ENCODE peak calls at places on chromosomes 1 and 21, in seven cellular contexts. D is upper lobe of right lung, N is AG04449, J is cardiac muscle cell, H is RWPE1, F is body of pancreas, W is ascending aorta. U is an unnamed sample.

GRCh38 chr1:21801100-21801499 is 11.0 kb upstream of the LDLRAD2 start:
- DNase-seq in D (no peak), N (no peak), J (no peak), H (peak; percentile 77), F (no peak), W (no peak), U (no peak)

GRCh38 chr1:217134857-217135568 is 411.8 kb upstream of the ESRRG start:
- DNase-seq in D (no peak), N (no peak), J (peak; percentile 18), H (peak; percentile 4), F (peak; percentile 20), W (no peak), U (no peak)

GRCh38 chr1:201319631-201320030 is 36.3 kb downstream of the PKP1 start:
- DNase-seq in D (peak; percentile 15), N (no peak), J (no peak), H (no peak), F (no peak), W (no peak), U (no peak)

GRCh38 chr1:16088996-16089395 is 15.5 kb upstream of the FAM131C start:
- DNase-seq in D (no peak), N (no peak), J (peak; percentile 89), H (peak; percentile 78), F (peak; percentile 9), W (no peak), U (no peak)

GRCh38 chr1:187067160-187067559 is 238.4 kb downstream of the PLA2G4A start:
- DNase-seq in D (no peak), N (no peak), J (no peak), H (no peak), F (no peak), W (no peak), U (no peak)

GRCh38 chr1:27306892-27307850 is 14.8 kb upstream of the TMEM222 start:
- DNase-seq in D (peak; percentile 46), N (no peak), J (no peak), H (no peak), F (no peak), W (no peak), U (no peak)

GRCh38 chr1:29236993-29237905 is 927 bp downstream of the PTPRU start:
- DNase-seq in D (peak; percentile 85), N (no peak), J (peak; percentile 75), H (no peak), F (peak; percentile 50), W (no peak), U (peak; percentile 33)

GRCh38 chr21:38942617-38943245 is 137.0 kb downstream of the ETS2 start:
- DNase-seq in D (no peak), N (no peak), J (no peak), H (no peak), F (no peak), W (no peak), U (no peak)

GRCh38 chr1:48878191-48878940 is 101.7 kb upstream of the BEND5 start:
- DNase-seq in D (no peak), N (peak; percentile 82), J (peak; percentile 87), H (peak; percentile 67), F (no peak), W (no peak), U (no peak)

GRCh38 chr1:75132421-75133381 is 1.5 kb upstream of the LHX8 start:
- DNase-seq in D (no peak), N (no peak), J (no peak), H (no peak), F (no peak), W (no peak), U (no peak)
- TF ChIP-seq CTCF in D (no peak), N (no peak), J (no peak), H (no peak), F (no peak), W (no peak), U (no peak)

DNA sequence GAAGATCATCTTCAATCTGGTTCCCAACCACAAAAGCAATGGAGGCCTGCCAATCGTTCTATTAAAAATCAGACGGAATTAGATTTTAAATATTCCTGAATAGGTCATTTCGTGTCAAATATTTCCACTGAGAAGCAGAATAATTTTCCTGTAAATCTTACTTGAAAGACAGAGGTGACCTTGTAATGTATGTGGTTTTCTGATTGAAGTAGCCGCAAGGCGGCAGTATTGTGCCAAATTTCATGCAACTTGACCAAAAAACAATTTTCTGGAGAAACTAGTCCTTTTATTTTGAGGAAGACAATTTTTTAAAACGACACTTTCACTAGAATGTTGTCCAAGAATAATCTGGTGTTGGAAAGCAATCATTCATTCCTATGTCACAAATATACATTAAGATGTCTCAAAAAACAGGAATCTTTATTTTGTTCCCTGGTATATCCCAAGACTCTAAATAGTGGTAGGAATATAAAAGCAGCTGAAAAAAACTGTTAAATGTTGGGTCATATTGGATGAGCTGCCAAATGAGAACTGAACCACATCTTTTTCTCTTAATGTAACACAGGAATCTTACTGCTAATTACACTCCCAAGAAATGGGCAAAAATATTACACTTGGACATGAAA is 33.6 kb downstream of the SPAG17 start:
- DNase-seq in D (no peak), N (no peak), J (peak; percentile 78), H (peak; percentile 18), F (peak; percentile 78), W (no peak), U (peak; percentile 55)
- TF ChIP-seq CTCF in D (peak; percentile 66), N (peak; percentile 56), J (peak; percentile 80), H (peak; percentile 74), F (peak; percentile 68), W (no peak), U (no peak)

DNA sequence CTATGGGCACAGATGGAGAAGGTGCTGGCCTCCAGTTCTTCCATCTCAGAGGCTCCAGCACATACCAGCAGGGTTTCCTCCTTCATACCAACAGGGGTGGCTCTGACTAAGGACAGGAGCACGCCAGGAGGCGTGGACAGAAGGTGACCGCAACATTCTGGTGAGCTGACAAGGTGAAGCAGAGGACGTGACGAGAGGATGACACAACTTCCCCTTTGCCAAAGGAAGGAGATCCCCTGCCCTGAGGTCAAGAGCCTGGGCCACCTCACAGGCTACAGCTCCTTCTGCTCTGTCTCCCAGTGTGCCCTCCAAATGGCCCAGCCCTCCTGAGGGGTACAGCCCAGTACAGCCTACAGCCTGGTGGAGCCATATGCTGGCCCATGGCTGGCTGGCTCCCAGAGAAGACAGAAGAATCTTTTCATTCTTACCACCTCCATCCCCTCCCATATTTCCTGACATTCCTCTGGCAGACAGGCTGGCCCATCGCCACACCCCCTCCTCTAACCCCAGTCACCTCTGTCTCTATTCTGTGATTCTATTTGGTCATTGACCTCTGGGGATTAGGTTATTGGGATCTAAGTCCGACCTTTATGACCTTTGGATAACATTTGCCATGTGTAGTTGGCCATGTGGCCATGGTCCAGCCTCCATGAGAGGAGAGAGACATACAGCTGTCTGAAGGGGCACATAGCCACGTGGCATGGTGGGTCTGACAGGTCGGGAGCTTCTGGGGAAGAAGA is 5.1 kb upstream of the LAMB3 start:
- DNase-seq in D (no peak), N (no peak), J (no peak), H (peak; percentile 57), F (no peak), W (no peak), U (no peak)
- TF ChIP-seq CTCF in D (no peak), N (no peak), J (no peak), H (no peak), F (no peak), W (no peak), U (no peak)

DNA sequence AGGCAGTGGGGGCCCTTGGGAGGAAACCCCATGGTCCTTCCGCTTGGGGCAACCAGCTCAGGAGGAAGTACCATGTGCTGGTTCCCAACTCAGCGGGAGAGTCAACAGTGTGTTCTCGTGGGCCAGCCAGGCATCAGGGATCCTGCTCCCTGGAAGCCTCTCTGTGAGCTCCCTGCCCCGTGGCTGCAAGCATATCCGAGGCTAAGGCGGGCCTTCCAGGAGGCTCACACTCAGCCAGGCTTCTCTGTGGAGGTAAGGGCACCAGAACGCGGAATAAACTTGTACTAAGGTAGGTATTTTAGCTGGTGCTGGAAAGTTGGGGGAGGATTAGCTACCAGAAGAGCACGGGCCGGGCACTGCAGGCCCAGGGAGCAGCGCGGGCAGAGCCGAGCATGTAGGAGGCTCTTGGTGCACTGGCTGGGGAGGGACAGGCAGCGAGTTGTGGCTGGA is 74.7 kb upstream of the POU3F1 start:
- DNase-seq in D (peak; percentile 31), N (no peak), J (no peak), H (no peak), F (no peak), W (no peak), U (no peak)
- TF ChIP-seq CTCF in D (no peak), N (no peak), J (no peak), H (no peak), F (no peak), W (no peak), U (no peak)

GRCh38 chr1:66503841-66504470 is 30.0 kb upstream of the SGIP1 start:
- DNase-seq in D (no peak), N (no peak), J (peak; percentile 83), H (peak; percentile 28), F (peak; percentile 21), W (no peak), U (no peak)
- TF ChIP-seq CTCF in D (peak; percentile 68), N (peak; percentile 65), J (peak; percentile 73), H (peak; percentile 38), F (peak; percentile 39), W (peak; percentile 41), U (no peak)

DNA sequence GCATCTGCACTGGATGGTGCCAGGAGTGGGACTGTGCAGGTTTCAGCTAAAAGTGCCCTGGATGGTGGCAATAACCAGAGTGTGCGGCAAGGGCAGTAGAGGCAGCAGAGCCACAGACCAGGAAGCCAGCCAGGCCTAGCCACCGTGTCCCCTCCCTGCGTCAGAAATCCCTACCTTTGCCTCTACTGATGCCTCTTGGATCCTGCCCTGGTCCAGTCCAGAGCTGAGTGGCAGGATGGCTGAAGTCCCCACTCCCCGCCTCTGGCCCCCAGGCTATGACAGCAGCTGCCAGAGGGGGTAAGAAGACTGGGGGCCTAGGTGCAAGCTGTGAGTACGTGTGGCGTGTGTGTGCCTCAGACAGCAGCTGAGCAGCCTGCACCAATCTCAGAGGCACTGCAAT is 52.0 kb downstream of the SYT2 start:
- DNase-seq in D (no peak), N (no peak), J (no peak), H (no peak), F (no peak), W (no peak), U (no peak)
- TF ChIP-seq CTCF in D (no peak), N (no peak), J (no peak), H (no peak), F (no peak), W (no peak), U (no peak)

DNA sequence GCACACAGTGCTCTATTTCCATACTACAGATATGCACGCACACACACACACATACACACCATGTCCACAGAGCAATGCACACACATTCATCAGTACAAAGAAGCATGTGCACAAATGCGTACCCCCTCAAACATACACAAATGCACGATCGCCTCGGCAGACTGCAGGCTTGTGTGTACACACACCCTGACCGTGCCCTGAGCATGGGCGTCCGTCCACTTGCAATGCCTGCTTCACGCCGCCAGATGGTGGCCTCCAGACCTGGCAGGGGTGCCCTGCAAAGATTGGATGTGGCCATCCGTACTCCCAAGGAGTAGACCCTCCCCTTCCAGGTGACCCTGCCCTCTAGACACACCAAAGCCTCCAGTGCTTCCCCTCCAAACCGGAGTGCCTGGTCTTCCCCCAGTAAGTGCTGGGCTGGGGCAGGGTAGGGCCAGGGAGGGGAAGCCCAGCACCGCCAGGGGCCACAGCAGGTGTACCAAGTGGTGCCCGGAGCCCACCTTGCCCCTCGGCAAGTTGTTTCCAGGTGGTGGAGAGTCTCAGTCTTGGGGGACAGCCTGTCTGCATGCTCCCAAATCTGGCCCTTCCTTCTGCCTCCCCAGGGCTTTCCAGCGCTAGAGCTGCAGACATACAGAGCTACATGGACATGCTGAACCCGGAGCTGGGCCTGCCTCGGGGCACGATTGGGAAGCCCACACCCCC is 20.6 kb downstream of the ESPN start:
- DNase-seq in D (peak; percentile 82), N (no peak), J (peak; percentile 57), H (no peak), F (peak; percentile 56), W (no peak), U (no peak)
- TF ChIP-seq CTCF in D (peak; percentile 63), N (peak; percentile 68), J (peak; percentile 62), H (no peak), F (peak; percentile 50), W (no peak), U (no peak)

U was measured in omental fat pad.